ENCODE peak calls at places on chromosomes 4 and X, in five cellular contexts. R is heart left ventricle; V is esophagus squamous epithelium; X is CD4-positive, alpha-beta memory T cell; J is neural progenitor cell. I is an unnamed sample.
A peak's percentile ranks its signal among the peaks of the same experiment; 100 is the strongest.

GRCh38 chr4:142091691-142092182 is 455.4 kb downstream of the IL15 start:
- DNase-seq in R (peak; percentile 31), V (no peak), X (no peak), J (no peak), I (peak; percentile 52)

GRCh38 chr4:18419780-18420179 is 398.2 kb upstream of the LCORL start:
- DNase-seq in R (no peak), V (no peak), X (no peak), J (no peak), I (no peak)

GRCh38 chrX:10612215-10612614 is 8.2 kb downstream of the MID1 start:
- DNase-seq in R (no peak), V (no peak), X (no peak), J (no peak), I (no peak)

GRCh38 chr4:135250040-135250439 is 1048.5 kb upstream of the PABPC4L start:
- DNase-seq in R (no peak), V (no peak), X (no peak), J (no peak), I (no peak)

GRCh38 chr4:140637836-140638235 is 69.1 kb upstream of the UCP1 start:
- DNase-seq in R (no peak), V (no peak), X (peak; percentile 7), J (peak; percentile 68), I (peak; percentile 50)

GRCh38 chrX:119672252-119672825 is 20.6 kb downstream of the SEPTIN6 start:
- DNase-seq in R (no peak), V (no peak), X (no peak), J (no peak), I (no peak)

GRCh38 chr4:152935661-152936445 is at the start of gene FHDC1:
- DNase-seq in R (no peak), V (no peak), X (peak; percentile 11), J (peak; percentile 91), I (peak; percentile 29)

GRCh38 chrX:136738049-136738729 is 42.5 kb downstream of the ARHGEF6 start:
- DNase-seq in R (no peak), V (no peak), X (no peak), J (no peak), I (no peak)

GRCh38 chr4:54099959-54100606 is at the start of gene GSX2:
- DNase-seq in R (no peak), V (no peak), X (no peak), J (peak; percentile 54), I (no peak)

GRCh38 chrX:118528089-118528753 is 32.6 kb downstream of the DOCK11 start:
- DNase-seq in R (no peak), V (no peak), X (peak; percentile 75), J (no peak), I (no peak)

GRCh38 chr4:169115897-169116254 is 105.8 kb upstream of the CBR4 start:
- DNase-seq in R (no peak), V (no peak), X (no peak), J (no peak), I (no peak)

GRCh38 chr4:79588679-79589078 is 180.7 kb upstream of the GK2 start:
- DNase-seq in R (no peak), V (no peak), X (no peak), J (no peak), I (no peak)

GRCh38 chrX:17836830-17837229 is 24.3 kb downstream of the RAI2 start:
- DNase-seq in R (no peak), V (no peak), X (no peak), J (no peak), I (no peak)

GRCh38 chr4:148344382-148344781 is 97.8 kb downstream of the NR3C2 start:
- DNase-seq in R (peak; percentile 33), V (no peak), X (no peak), J (no peak), I (no peak)

GRCh38 chr4:15805583-15806517 is 27.7 kb downstream of the CD38 start:
- DNase-seq in R (no peak), V (no peak), X (peak; percentile 53), J (peak; percentile 78), I (peak; percentile 63)

GRCh38 chr4:36322921-36323354 is 41.5 kb downstream of the DTHD1 start:
- DNase-seq in R (no peak), V (no peak), X (peak; percentile 86), J (no peak), I (no peak)

GRCh38 chrX:45070116-45071007 is 130.3 kb downstream of the DIPK2B start:
- DNase-seq in R (no peak), V (no peak), X (peak; percentile 52), J (peak; percentile 27), I (no peak)

GRCh38 chrX:46994096-46994495 is 81.9 kb downstream of the JADE3 start:
- DNase-seq in R (no peak), V (no peak), X (no peak), J (peak; percentile 5), I (no peak)

GRCh38 chr4:110636231-110636676 is 13.4 kb upstream of the PITX2 start:
- DNase-seq in R (no peak), V (no peak), X (no peak), J (peak; percentile 73), I (no peak)

GRCh38 chr4:156677136-156677535 is 294.5 kb downstream of the PDGFC start:
- DNase-seq in R (no peak), V (no peak), X (no peak), J (peak; percentile 63), I (no peak)

GRCh38 chr4:134812611-134813010 is 611.0 kb upstream of the PABPC4L start:
- DNase-seq in R (no peak), V (no peak), X (no peak), J (no peak), I (no peak)

GRCh38 chrX:123236868-123237267 is 52.8 kb downstream of the GRIA3 start:
- DNase-seq in R (no peak), V (no peak), X (no peak), J (peak; percentile 13), I (no peak)

GRCh38 chr4:128517739-128518510 is 230.3 kb upstream of the PGRMC2 start:
- DNase-seq in R (peak; percentile 46), V (no peak), X (no peak), J (peak; percentile 13), I (peak; percentile 32)

GRCh38 chrX:145410622-145411021 is 163.3 kb downstream of the SPANXN1 start:
- DNase-seq in R (no peak), V (no peak), X (no peak), J (no peak), I (no peak)

GRCh38 chr4:164136181-164136616 is 617.7 kb upstream of the SMIM31 start:
- DNase-seq in R (no peak), V (no peak), X (no peak), J (peak; percentile 34), I (no peak)

GRCh38 chr4:112905728-112906127 is 143.7 kb upstream of the ANK2 start:
- DNase-seq in R (no peak), V (no peak), X (no peak), J (no peak), I (no peak)

GRCh38 chr4:8291701-8292387 is 22.3 kb downstream of the HTRA3 start:
- DNase-seq in R (peak; percentile 15), V (no peak), X (no peak), J (no peak), I (no peak)

GRCh38 chrX:134431894-134432293 is 28.1 kb upstream of the HPRT1 start:
- DNase-seq in R (no peak), V (no peak), X (no peak), J (no peak), I (no peak)

GRCh38 chrX:19350831-19351447 is 7.2 kb downstream of the PDHA1 start:
- DNase-seq in R (no peak), V (no peak), X (peak; percentile 3), J (no peak), I (no peak)

GRCh38 chr4:73612032-73612431 is 8.2 kb downstream of the RASSF6 start:
- DNase-seq in R (no peak), V (no peak), X (no peak), J (no peak), I (no peak)

GRCh38 chrX:30888526-30889146 is 418 bp downstream of the TAB3 start:
- DNase-seq in R (no peak), V (no peak), X (no peak), J (no peak), I (no peak)

GRCh38 chrX:69100478-69100877 is 64.8 kb downstream of the PJA1 start:
- DNase-seq in R (no peak), V (no peak), X (no peak), J (no peak), I (no peak)

GRCh38 chr4:54723220-54723619 is 65.5 kb downstream of the KIT start:
- DNase-seq in R (no peak), V (no peak), X (no peak), J (no peak), I (no peak)

DNA sequence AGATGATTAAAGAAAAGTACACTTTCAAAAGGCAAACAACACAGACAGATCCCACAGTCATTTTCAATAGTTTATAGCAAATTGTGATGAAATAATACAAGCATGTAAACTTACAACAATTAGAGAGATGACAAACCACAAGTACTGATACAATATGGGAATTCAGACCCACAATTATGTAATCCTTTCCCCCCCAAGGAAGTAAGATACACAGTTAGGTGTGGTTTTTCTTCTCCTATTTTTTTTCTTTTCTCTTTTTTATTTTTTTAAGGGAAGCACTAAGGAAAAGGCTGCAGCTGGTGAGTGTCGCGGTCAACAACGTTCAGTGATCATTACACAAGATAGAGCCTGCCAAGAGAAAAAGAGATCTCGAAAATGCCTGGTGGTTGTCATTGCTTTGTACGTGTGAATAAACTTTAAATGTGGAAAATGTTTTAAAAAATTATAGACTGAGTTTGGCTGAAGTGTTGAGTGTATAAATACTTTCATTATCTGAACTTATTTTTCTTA is 9.8 kb downstream of the NDNF start:
- DNase-seq in R (no peak), V (no peak), X (no peak), J (no peak), I (no peak)
- H3K4me1 ChIP-seq in R (no peaks in the 10 kb centered on the region), V (no peaks in the 10 kb centered on the region), X (no peaks in the 10 kb centered on the region), J (peaks cover 13% of the 10 kb centered on the region), I (no peaks in the 10 kb centered on the region)

DNA sequence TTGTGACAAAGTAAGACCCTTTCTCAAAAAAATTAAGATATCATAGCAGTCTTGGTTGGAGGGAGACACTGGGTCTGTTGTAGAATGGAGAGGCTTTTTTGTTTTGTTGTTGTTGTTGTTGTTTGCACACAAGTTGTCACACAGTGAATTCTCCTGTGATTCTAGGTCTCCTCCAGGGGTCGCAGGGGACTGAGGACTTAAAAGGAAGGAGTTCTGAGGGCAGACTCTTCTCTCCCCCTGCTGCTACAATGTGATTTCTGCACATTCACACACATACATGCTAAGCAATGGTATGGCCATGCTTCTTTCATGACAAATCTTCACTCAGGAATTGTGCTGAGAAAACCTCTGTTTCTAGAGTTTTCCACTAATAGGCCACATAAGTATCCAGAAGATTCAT is 71.1 kb downstream of the ZNF732 start:
- DNase-seq in R (no peak), V (no peak), X (no peak), J (no peak), I (no peak)
- H3K9me3 ChIP-seq in R (peaks cover 47% of the 10 kb centered on the region), V (peaks cover 33% of the 10 kb centered on the region), X (no peaks in the 10 kb centered on the region), J (peaks cover 28% of the 10 kb centered on the region), I (no peaks in the 10 kb centered on the region)

GRCh38 chrX:50168305-50168704 is 32.5 kb downstream of the AKAP4 start:
- DNase-seq in R (no peak), V (no peak), X (no peak), J (no peak), I (no peak)

GRCh38 chrX:50165727-50166126 is 35.1 kb downstream of the AKAP4 start:
- DNase-seq in R (no peak), V (no peak), X (no peak), J (no peak), I (no peak)

GRCh38 chrX:50167366-50167765 is 33.4 kb downstream of the AKAP4 start:
- DNase-seq in R (no peak), V (no peak), X (no peak), J (no peak), I (no peak)

GRCh38 chrX:50169717-50170116 is 31.1 kb downstream of the AKAP4 start:
- DNase-seq in R (no peak), V (no peak), X (no peak), J (no peak), I (no peak)
- H3K27ac ChIP-seq in R (no peak overlapping the region), V (no peak overlapping the region), X (no peak overlapping the region), J (no peak overlapping the region), I (no peak overlapping the region)

GRCh38 chrX:12954376-12954775 is 20.5 kb upstream of the TMSB4X start:
- DNase-seq in R (no peak), V (no peak), X (no peak), J (no peak), I (no peak)
- H3K4me1 ChIP-seq in R (peaks cover 5% of the 10 kb centered on the region), V (peaks cover 22% of the 10 kb centered on the region), X (peaks cover 92% of the 10 kb centered on the region), J (no peaks in the 10 kb centered on the region), I (no peaks in the 10 kb centered on the region)